ENCODE peak calls at places on chromosomes 16 and 17, in seven cellular contexts. One of them, this sample, is unnamed. For H3K4me1, the result is how much of the 10 kb centered on the place peaks cover.

GRCh38 chr16:59330030-59330670 is 596.0 kb upstream of the GOT2 start:
- DNase-seq in Panc1: no peak
- DNase-seq in HepG2: no peak
- DNase-seq in transverse colon: no peak
- DNase-seq in GM23338: no peak
- DNase-seq in breast epithelium: no peak
- DNase-seq in esophagus muscularis mucosa: no peak
- DNase-seq in this sample: no peak

GRCh38 chr17:78124081-78124835 is 4.3 kb downstream of the TMC6 start:
- DNase-seq in Panc1: no peak
- DNase-seq in HepG2: no peak
- DNase-seq in transverse colon: peak
- DNase-seq in GM23338: no peak
- DNase-seq in breast epithelium: no peak
- DNase-seq in esophagus muscularis mucosa: no peak
- DNase-seq in this sample: peak

GRCh38 chr17:68460096-68460495 is 2.8 kb upstream of the WIPI1 start:
- DNase-seq in Panc1: no peak
- DNase-seq in HepG2: no peak
- DNase-seq in transverse colon: no peak
- DNase-seq in GM23338: no peak
- DNase-seq in breast epithelium: no peak
- DNase-seq in esophagus muscularis mucosa: no peak
- DNase-seq in this sample: no peak

GRCh38 chr16:74742051-74742481 is 32.6 kb downstream of the FA2H start:
- DNase-seq in Panc1: no peak
- DNase-seq in HepG2: no peak
- DNase-seq in transverse colon: no peak
- DNase-seq in GM23338: no peak
- DNase-seq in breast epithelium: no peak
- DNase-seq in esophagus muscularis mucosa: no peak
- DNase-seq in this sample: no peak

GRCh38 chr16:51154271-51155171 is 3.5 kb upstream of the SALL1 start:
- DNase-seq in Panc1: no peak
- DNase-seq in HepG2: no peak
- DNase-seq in transverse colon: no peak
- DNase-seq in GM23338: peak
- DNase-seq in breast epithelium: no peak
- DNase-seq in esophagus muscularis mucosa: no peak
- DNase-seq in this sample: no peak

GRCh38 chr17:9150407-9151090 is 129.2 kb downstream of the NTN1 start:
- DNase-seq in Panc1: no peak
- DNase-seq in HepG2: no peak
- DNase-seq in transverse colon: peak
- DNase-seq in GM23338: no peak
- DNase-seq in breast epithelium: no peak
- DNase-seq in esophagus muscularis mucosa: no peak
- DNase-seq in this sample: peak

GRCh38 chr17:44176257-44176656 is 5.8 kb downstream of the ASB16 start:
- DNase-seq in Panc1: no peak
- DNase-seq in HepG2: no peak
- DNase-seq in transverse colon: no peak
- DNase-seq in GM23338: no peak
- DNase-seq in breast epithelium: no peak
- DNase-seq in esophagus muscularis mucosa: no peak
- DNase-seq in this sample: no peak

GRCh38 chr17:49197346-49197998 is 12.9 kb downstream of the GNGT2 start:
- DNase-seq in Panc1: no peak
- DNase-seq in HepG2: no peak
- DNase-seq in transverse colon: no peak
- DNase-seq in GM23338: no peak
- DNase-seq in breast epithelium: no peak
- DNase-seq in esophagus muscularis mucosa: no peak
- DNase-seq in this sample: no peak

GRCh38 chr17:1947229-1947742 is 77.8 kb downstream of the RTN4RL1 start:
- DNase-seq in Panc1: no peak
- DNase-seq in HepG2: peak
- DNase-seq in transverse colon: no peak
- DNase-seq in GM23338: no peak
- DNase-seq in breast epithelium: no peak
- DNase-seq in esophagus muscularis mucosa: no peak
- DNase-seq in this sample: peak

GRCh38 chr17:81428121-81428515 is 32.9 kb downstream of the BAHCC1 start:
- DNase-seq in Panc1: no peak
- DNase-seq in HepG2: no peak
- DNase-seq in transverse colon: peak
- DNase-seq in GM23338: no peak
- DNase-seq in breast epithelium: no peak
- DNase-seq in esophagus muscularis mucosa: no peak
- DNase-seq in this sample: peak

GRCh38 chr16:11245988-11246387 is 10.0 kb downstream of the SOCS1 start:
- DNase-seq in Panc1: no peak
- DNase-seq in HepG2: no peak
- DNase-seq in transverse colon: no peak
- DNase-seq in GM23338: no peak
- DNase-seq in breast epithelium: no peak
- DNase-seq in esophagus muscularis mucosa: no peak
- DNase-seq in this sample: no peak

GRCh38 chr17:68095205-68095811 is 59.8 kb downstream of the KPNA2 start:
- DNase-seq in Panc1: no peak
- DNase-seq in HepG2: no peak
- DNase-seq in transverse colon: no peak
- DNase-seq in GM23338: no peak
- DNase-seq in breast epithelium: no peak
- DNase-seq in esophagus muscularis mucosa: peak
- DNase-seq in this sample: no peak

DNA sequence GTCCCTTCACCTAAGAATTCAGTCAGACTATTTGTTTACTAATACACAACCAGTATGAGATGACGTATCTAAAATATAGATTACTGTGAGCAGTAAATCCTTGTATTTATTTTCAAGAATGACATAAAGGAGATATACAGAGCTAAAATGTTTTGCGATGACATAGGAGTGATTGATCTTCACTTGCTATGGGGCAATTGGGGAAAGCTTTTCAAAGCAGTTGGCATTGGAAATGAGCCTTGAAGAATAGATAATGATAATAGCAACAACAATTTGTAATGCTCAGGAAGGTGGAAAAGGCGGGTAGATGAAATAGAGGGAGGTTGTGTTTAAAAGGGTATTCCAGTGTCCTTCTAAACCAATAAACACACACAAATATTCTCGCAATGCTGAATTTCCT is 623.7 kb downstream of the CDH8 start:
- DNase-seq in Panc1: no peak
- DNase-seq in HepG2: no peak
- DNase-seq in transverse colon: no peak
- DNase-seq in GM23338: no peak
- DNase-seq in breast epithelium: no peak
- DNase-seq in esophagus muscularis mucosa: no peak
- DNase-seq in this sample: no peak
- H3K4me1 ChIP-seq in Panc1: under half
- H3K4me1 ChIP-seq in HepG2: under half
- H3K4me1 ChIP-seq in transverse colon: under half
- H3K4me1 ChIP-seq in GM23338: under half
- H3K4me1 ChIP-seq in breast epithelium: under half
- H3K4me1 ChIP-seq in esophagus muscularis mucosa: under half
- H3K4me1 ChIP-seq in this sample: under half

GRCh38 chr16:85237817-85238216 is 125.5 kb upstream of the CIBAR2 start:
- DNase-seq in Panc1: no peak
- DNase-seq in HepG2: no peak
- DNase-seq in transverse colon: no peak
- DNase-seq in GM23338: no peak
- DNase-seq in breast epithelium: no peak
- DNase-seq in esophagus muscularis mucosa: no peak
- DNase-seq in this sample: no peak

GRCh38 chr16:85239871-85240270 is 127.6 kb upstream of the CIBAR2 start:
- DNase-seq in Panc1: no peak
- DNase-seq in HepG2: no peak
- DNase-seq in transverse colon: no peak
- DNase-seq in GM23338: no peak
- DNase-seq in breast epithelium: no peak
- DNase-seq in esophagus muscularis mucosa: no peak
- DNase-seq in this sample: no peak

GRCh38 chr16:85235988-85236831 is 123.9 kb upstream of the CIBAR2 start:
- DNase-seq in Panc1: no peak
- DNase-seq in HepG2: no peak
- DNase-seq in transverse colon: no peak
- DNase-seq in GM23338: no peak
- DNase-seq in breast epithelium: no peak
- DNase-seq in esophagus muscularis mucosa: no peak
- DNase-seq in this sample: no peak

GRCh38 chr16:85239239-85239638 is 127.0 kb upstream of the CIBAR2 start:
- DNase-seq in Panc1: no peak
- DNase-seq in HepG2: no peak
- DNase-seq in transverse colon: no peak
- DNase-seq in GM23338: no peak
- DNase-seq in breast epithelium: no peak
- DNase-seq in esophagus muscularis mucosa: no peak
- DNase-seq in this sample: no peak

GRCh38 chr16:85238233-85238647 is 126.0 kb upstream of the CIBAR2 start:
- DNase-seq in Panc1: no peak
- DNase-seq in HepG2: no peak
- DNase-seq in transverse colon: peak
- DNase-seq in GM23338: peak
- DNase-seq in breast epithelium: no peak
- DNase-seq in esophagus muscularis mucosa: peak
- DNase-seq in this sample: no peak
- TF ChIP-seq POLR2AphosphoS5 in Panc1: no peak
- TF ChIP-seq POLR2AphosphoS5 in HepG2: no peak
- TF ChIP-seq POLR2AphosphoS5 in transverse colon: peak
- TF ChIP-seq POLR2AphosphoS5 in GM23338: no peak
- TF ChIP-seq POLR2AphosphoS5 in breast epithelium: no peak
- TF ChIP-seq POLR2AphosphoS5 in esophagus muscularis mucosa: peak
- TF ChIP-seq POLR2AphosphoS5 in this sample: peak

GRCh38 chr17:59366040-59366757 is 34.7 kb downstream of the YPEL2 start:
- DNase-seq in Panc1: no peak
- DNase-seq in HepG2: peak
- DNase-seq in transverse colon: no peak
- DNase-seq in GM23338: peak
- DNase-seq in breast epithelium: no peak
- DNase-seq in esophagus muscularis mucosa: no peak
- DNase-seq in this sample: peak

GRCh38 chr17:59362811-59363205 is 31.4 kb downstream of the YPEL2 start:
- DNase-seq in Panc1: no peak
- DNase-seq in HepG2: no peak
- DNase-seq in transverse colon: no peak
- DNase-seq in GM23338: no peak
- DNase-seq in breast epithelium: no peak
- DNase-seq in esophagus muscularis mucosa: no peak
- DNase-seq in this sample: no peak

GRCh38 chr17:59361386-59361785 is 29.9 kb downstream of the YPEL2 start:
- DNase-seq in Panc1: no peak
- DNase-seq in HepG2: no peak
- DNase-seq in transverse colon: no peak
- DNase-seq in GM23338: no peak
- DNase-seq in breast epithelium: no peak
- DNase-seq in esophagus muscularis mucosa: no peak
- DNase-seq in this sample: no peak

GRCh38 chr17:59365383-59365981 is 34.0 kb downstream of the YPEL2 start:
- DNase-seq in Panc1: no peak
- DNase-seq in HepG2: peak
- DNase-seq in transverse colon: no peak
- DNase-seq in GM23338: no peak
- DNase-seq in breast epithelium: no peak
- DNase-seq in esophagus muscularis mucosa: no peak
- DNase-seq in this sample: no peak

DNA sequence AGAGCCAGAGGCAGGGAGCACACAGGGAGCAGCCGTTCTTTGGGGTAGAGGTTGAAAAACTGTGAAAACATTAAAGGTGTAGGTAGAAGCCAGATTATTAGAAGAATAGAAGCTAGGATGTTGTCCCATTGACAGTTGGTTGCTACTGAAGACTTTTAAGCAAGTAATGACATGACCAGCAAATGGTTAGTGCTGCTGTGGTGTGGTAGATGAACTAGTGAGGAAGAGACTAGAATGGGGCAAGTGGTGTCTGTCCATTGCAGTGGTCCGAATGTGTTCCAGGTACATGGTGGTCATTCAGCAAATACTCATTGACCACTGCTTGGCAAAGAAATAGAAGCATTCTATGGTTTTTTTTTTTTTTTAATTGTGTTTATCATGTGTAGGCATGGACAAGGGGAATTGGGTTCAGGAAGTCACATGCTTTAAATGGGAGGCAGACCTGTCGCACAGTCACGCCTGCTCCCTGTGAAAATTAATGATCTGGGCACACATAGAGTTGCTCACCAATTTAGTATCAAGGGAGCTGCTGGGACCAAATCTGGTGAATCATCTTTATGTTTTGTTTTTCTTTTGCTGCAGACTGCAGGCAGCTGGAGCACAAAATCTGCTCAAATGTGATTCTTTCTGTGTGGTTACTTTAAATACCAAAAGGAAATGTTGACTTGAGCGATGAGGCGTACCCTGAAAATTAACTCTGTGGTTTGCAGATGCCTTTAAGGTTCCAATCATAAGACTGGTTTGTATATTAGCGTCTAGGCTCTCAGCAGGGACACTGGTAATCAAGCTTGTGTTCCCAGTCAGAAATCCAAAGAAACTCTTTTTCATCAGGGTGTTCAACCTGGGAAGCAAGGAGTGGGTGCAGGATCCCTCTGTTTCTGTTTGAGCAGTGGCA is 30.7 kb downstream of the YPEL2 start:
- DNase-seq in Panc1: no peak
- DNase-seq in HepG2: no peak
- DNase-seq in transverse colon: no peak
- DNase-seq in GM23338: no peak
- DNase-seq in breast epithelium: no peak
- DNase-seq in esophagus muscularis mucosa: no peak
- DNase-seq in this sample: no peak
- H3K4me1 ChIP-seq in Panc1: under half
- H3K4me1 ChIP-seq in HepG2: under half
- H3K4me1 ChIP-seq in transverse colon: half or more
- H3K4me1 ChIP-seq in GM23338: under half
- H3K4me1 ChIP-seq in breast epithelium: under half
- H3K4me1 ChIP-seq in esophagus muscularis mucosa: half or more
- H3K4me1 ChIP-seq in this sample: under half

DNA sequence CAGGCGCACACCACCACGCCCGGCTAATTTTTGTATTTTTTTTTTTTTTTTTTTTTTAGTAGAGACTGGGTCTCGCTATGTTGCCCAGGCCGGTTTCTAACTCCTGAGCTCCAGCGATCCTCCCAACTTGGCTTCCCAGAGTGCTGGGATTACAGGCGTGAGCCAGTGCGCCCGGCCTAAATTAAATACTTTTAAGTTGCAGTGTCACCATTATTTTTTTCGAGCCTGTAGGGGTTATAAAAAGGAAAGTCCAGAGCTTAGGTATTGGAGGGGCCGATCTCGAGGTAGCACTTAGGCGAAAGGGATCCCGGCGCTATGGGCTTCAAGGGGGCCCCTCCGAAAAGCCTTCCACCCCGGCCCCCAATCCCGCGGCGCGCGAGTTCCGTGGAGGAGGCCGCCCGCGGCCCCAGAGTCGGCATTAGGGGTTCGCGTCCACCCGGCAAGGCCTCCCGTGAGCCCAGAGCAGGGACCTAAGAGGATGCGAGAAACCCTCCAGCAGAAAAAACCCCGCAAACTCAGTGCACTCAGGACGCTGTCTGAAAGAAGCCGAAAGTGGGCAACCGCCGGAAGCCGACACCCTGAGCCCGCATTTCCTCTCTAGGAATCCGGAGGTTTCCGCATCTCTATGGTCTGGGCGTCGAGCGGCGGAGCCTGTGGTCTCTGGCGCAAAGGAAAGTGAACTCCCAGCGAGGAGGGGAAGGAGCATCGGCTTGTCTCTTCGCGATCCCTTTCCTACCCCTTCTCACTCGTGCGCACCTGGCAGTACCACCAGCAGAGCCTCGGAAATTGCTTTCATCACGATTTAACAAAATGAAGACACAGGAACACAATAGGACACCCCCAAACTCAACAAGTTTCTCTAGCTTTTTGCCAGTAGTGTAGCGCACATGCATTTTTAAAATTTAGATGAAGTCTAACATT is 14.1 kb upstream of the RGS9 start:
- DNase-seq in Panc1: no peak
- DNase-seq in HepG2: peak
- DNase-seq in transverse colon: peak
- DNase-seq in GM23338: peak
- DNase-seq in breast epithelium: peak
- DNase-seq in esophagus muscularis mucosa: peak
- DNase-seq in this sample: peak
- TF ChIP-seq POLR2AphosphoS5 in Panc1: peak
- TF ChIP-seq POLR2AphosphoS5 in HepG2: peak
- TF ChIP-seq POLR2AphosphoS5 in transverse colon: peak
- TF ChIP-seq POLR2AphosphoS5 in GM23338: peak
- TF ChIP-seq POLR2AphosphoS5 in breast epithelium: peak
- TF ChIP-seq POLR2AphosphoS5 in esophagus muscularis mucosa: peak
- TF ChIP-seq POLR2AphosphoS5 in this sample: peak

This sample was measured in upper lobe of left lung.